ENCODE peak calls at places on chromosome 14, in five cellular contexts. H is Calu3, V is dorsolateral prefrontal cortex, F is bronchial epithelial cell, D is GM13976. A is an unnamed sample.

GRCh38 chr14:102485693-102486512 is 23.7 kb downstream of the ANKRD9 start:
- DNase-seq in H (no peak), V (no peak), F (no peak), D (peak; percentile 19), A (no peak)

GRCh38 chr14:96727490-96727889 is 69.7 kb upstream of the VRK1 start:
- DNase-seq in H (no peak), V (no peak), F (no peak), D (no peak), A (no peak)

GRCh38 chr14:62062645-62063044 is 300.4 kb downstream of the SNAPC1 start:
- DNase-seq in H (no peak), V (no peak), F (no peak), D (no peak), A (no peak)

GRCh38 chr14:105299654-105300541 is 903 bp downstream of the BRF1 start:
- DNase-seq in H (no peak), V (no peak), F (no peak), D (peak; percentile 34), A (no peak)

GRCh38 chr14:53002576-53002975 is 51.7 kb upstream of the FERMT2 start:
- DNase-seq in H (no peak), V (no peak), F (no peak), D (no peak), A (no peak)

GRCh38 chr14:50045039-50045711 is 71.2 kb downstream of the VCPKMT start:
- DNase-seq in H (peak; percentile 78), V (no peak), F (peak; percentile 66), D (peak; percentile 64), A (no peak)

GRCh38 chr14:96100171-96101064 is 61.3 kb downstream of the C14orf132 start:
- DNase-seq in H (peak; percentile 88), V (peak; percentile 85), F (peak; percentile 59), D (peak; percentile 84), A (no peak)

GRCh38 chr14:68921666-68922065 is 57.4 kb downstream of the ACTN1 start:
- DNase-seq in H (no peak), V (no peak), F (no peak), D (no peak), A (no peak)

GRCh38 chr14:105855893-105856675 is 329.7 kb downstream of the TMEM121 start:
- DNase-seq in H (no peak), V (peak; percentile 37), F (no peak), D (peak; percentile 12), A (no peak)

GRCh38 chr14:95482967-95483842 is 33.2 kb downstream of the SYNE3 start:
- DNase-seq in H (peak; percentile 71), V (peak; percentile 88), F (peak; percentile 85), D (no peak), A (no peak)

GRCh38 chr14:55446833-55447232 is 6.4 kb upstream of the TBPL2 start:
- DNase-seq in H (no peak), V (no peak), F (peak; percentile 90), D (no peak), A (no peak)

GRCh38 chr14:22319526-22320352 is 269.3 kb downstream of the DAD1 start:
- DNase-seq in H (peak; percentile 71), V (peak; percentile 57), F (peak; percentile 65), D (peak; percentile 51), A (no peak)

GRCh38 chr14:72606879-72607278 is 287.0 kb downstream of the DPF3 start:
- DNase-seq in H (no peak), V (no peak), F (no peak), D (no peak), A (no peak)

GRCh38 chr14:54730156-54730961 is 163.4 kb downstream of the SAMD4A start:
- DNase-seq in H (no peak), V (no peak), F (peak; percentile 33), D (peak; percentile 57), A (no peak)

GRCh38 chr14:31944256-31945073 is 132.6 kb upstream of the ARHGAP5 start:
- DNase-seq in H (peak; percentile 52), V (no peak), F (no peak), D (no peak), A (no peak)

GRCh38 chr14:69034612-69035262 is 55.6 kb upstream of the ACTN1 start:
- DNase-seq in H (no peak), V (no peak), F (no peak), D (no peak), A (no peak)

GRCh38 chr14:50106178-50106577 is 10.2 kb downstream of the VCPKMT start:
- DNase-seq in H (no peak), V (no peak), F (no peak), D (no peak), A (no peak)

GRCh38 chr14:72738181-72738611 is 155.7 kb downstream of the DPF3 start:
- DNase-seq in H (no peak), V (no peak), F (no peak), D (no peak), A (no peak)

GRCh38 chr14:61296707-61297502 is 15.8 kb upstream of the TMEM30B start:
- DNase-seq in H (peak; percentile 25), V (no peak), F (peak; percentile 57), D (peak; percentile 54), A (no peak)

GRCh38 chr14:102249041-102249440 is 55.9 kb downstream of the MOK start:
- DNase-seq in H (no peak), V (no peak), F (no peak), D (no peak), A (no peak)

GRCh38 chr14:60327447-60328331 is 78.7 kb downstream of the PPM1A start:
- DNase-seq in H (peak; percentile 57), V (peak; percentile 63), F (no peak), D (peak; percentile 74), A (no peak)

GRCh38 chr14:94115068-94115591 is 4.6 kb downstream of the IFI27 start:
- DNase-seq in H (no peak), V (no peak), F (no peak), D (no peak), A (peak; percentile 51)

GRCh38 chr14:22926316-22926715 is 2.9 kb downstream of the PRMT5 start:
- DNase-seq in H (no peak), V (no peak), F (peak; percentile 91), D (no peak), A (no peak)

GRCh38 chr14:30864934-30865333 is 9.4 kb upstream of the COCH start:
- DNase-seq in H (no peak), V (no peak), F (no peak), D (no peak), A (no peak)

GRCh38 chr14:20332946-20333782 is at the start of gene CCNB1IP1:
- DNase-seq in H (peak; percentile 56), V (peak; percentile 47), F (peak; percentile 94), D (peak; percentile 88), A (peak; percentile 69)

GRCh38 chr14:69643430-69644200 is 32.2 kb downstream of the SUSD6 start:
- DNase-seq in H (peak; percentile 88), V (peak; percentile 67), F (peak; percentile 99), D (no peak), A (no peak)

GRCh38 chr14:53493895-53494294 is 340.8 kb upstream of the DDHD1 start:
- DNase-seq in H (no peak), V (no peak), F (no peak), D (no peak), A (no peak)

GRCh38 chr14:30957813-30958370 is 67.6 kb upstream of the AP4S1 start:
- DNase-seq in H (peak; percentile 33), V (no peak), F (no peak), D (no peak), A (no peak)

DNA sequence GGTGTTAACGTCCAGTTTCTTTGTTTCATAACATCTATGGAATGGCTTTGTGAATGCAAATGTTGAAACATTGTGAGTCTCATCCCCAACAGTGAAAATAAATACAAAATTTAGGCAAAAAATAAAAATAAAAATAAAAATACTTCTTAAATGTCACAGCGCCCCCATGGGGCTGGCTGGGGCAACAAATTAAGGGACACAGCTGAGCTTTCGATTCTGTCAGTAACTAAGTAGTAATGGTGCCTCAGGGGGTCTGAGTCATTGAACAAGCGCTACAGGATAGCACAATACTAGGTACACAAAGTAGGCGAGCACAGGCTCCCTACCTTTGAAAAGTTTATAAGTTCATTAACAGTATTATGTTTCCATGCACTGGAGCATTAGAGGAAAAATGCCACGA is 667.3 kb downstream of the DIO2 start:
- DNase-seq in H (no peak), V (no peak), F (peak; percentile 86), D (no peak), A (no peak)
- TF ChIP-seq CTCF in H (peak; percentile 24), V (no peak), F (peak; percentile 53), D (no peak), A (peak; percentile 16)

DNA sequence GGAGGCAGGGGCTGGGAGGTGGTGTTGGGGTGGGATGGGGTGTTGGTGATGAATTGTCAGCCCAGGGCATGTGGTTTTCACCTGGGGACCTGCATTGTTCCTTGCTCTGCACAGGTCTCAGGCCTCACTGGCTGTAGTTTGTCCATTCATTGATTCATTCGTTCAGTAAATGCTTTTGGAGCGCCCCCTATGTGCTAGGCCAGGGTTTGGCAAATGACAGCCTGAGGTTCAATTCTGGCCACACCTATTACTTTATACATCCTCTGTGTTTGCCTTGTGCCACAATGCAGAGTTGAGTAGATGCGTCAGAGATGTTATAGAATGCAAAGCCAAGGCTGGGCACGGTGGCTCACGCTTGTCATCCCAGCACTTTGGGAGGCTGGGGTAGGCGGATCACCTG is 4.7 kb downstream of the ADCK1 start:
- DNase-seq in H (peak; percentile 27), V (no peak), F (peak; percentile 35), D (peak; percentile 59), A (no peak)
- TF ChIP-seq CTCF in H (no peak), V (no peak), F (peak; percentile 42), D (peak; percentile 48), A (peak; percentile 36)

GRCh38 chr14:34498684-34499412 is 36.8 kb upstream of the SPTSSA start:
- DNase-seq in H (peak; percentile 59), V (no peak), F (peak; percentile 37), D (peak; percentile 32), A (no peak)

GRCh38 chr14:34501997-34502396 is 37.5 kb downstream of the EAPP start:
- DNase-seq in H (no peak), V (no peak), F (peak; percentile 12), D (no peak), A (no peak)

GRCh38 chr14:34501004-34501580 is 38.4 kb downstream of the EAPP start:
- DNase-seq in H (no peak), V (no peak), F (no peak), D (no peak), A (no peak)

GRCh38 chr14:34496007-34496678 is 34.1 kb upstream of the SPTSSA start:
- DNase-seq in H (no peak), V (no peak), F (no peak), D (no peak), A (no peak)

DNA sequence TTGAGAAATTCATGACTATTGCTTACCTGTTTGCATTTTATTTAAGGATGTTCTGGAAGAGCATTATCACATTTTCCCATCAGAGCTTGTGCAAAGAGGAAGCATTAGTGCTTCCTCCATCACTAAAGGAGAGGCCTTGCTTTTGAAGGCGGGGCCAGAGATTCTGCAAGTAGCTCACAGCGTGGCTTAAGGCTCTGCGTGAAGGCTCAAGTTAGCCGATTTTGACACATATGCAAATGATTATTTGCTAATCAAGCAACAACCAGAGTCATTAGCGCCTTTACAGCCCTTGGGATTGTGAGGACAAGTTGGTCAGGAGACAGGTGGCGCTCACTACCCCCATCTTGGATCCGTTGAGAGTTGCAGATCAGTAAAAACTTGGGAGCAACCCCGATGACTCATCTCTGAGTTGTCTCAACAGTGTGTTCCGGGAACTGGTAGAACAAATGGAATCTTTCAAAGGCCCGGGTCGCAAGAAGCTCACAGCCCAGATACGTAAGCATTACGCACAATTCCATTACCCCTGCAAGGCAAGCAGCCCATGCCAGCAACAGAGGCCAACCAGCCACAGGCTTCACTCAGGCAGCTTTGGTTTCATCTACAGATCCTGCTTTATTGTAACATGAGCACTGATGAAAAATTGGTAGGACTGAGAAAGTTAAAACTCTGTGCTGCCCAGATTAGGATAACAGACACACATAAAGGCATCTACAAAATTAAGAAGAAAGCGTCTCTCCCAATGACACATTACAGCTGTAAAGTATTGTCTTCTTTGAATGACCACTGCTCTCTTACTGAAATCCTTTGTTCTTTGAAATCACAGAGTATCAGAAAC is 34.9 kb upstream of the SPTSSA start:
- DNase-seq in H (peak; percentile 81), V (peak; percentile 78), F (peak; percentile 97), D (no peak), A (no peak)
- TF ChIP-seq CTCF in H (no peak), V (no peak), F (peak; percentile 30), D (no peak), A (no peak)

GRCh38 chr14:103856105-103856504 is 8.7 kb upstream of the PPP1R13B start:
- DNase-seq in H (no peak), V (no peak), F (no peak), D (no peak), A (no peak)
- TF ChIP-seq CTCF in H (no peak), V (no peak), F (peak; percentile 3), D (no peak), A (no peak)

A was measured in D721Med.